ENCODE peak calls at places on chromosomes 11 and 22, in five cellular contexts. J, A, R, O and V are unnamed samples.

GRCh38 chr11:45411221-45411946 is 125.2 kb upstream of the SYT13 start:
- DNase-seq in O (no peak), J (no peak), R (no peak), A (no peak), V (no peak)

GRCh38 chr11:15801126-15801525 is 555.2 kb downstream of the SOX6 start:
- DNase-seq in O (no peak), A (no peak), R (no peak), J (no peak), V (no peak)

GRCh38 chr11:8826145-8826786 is 84.7 kb upstream of the AKIP1 start:
- DNase-seq in A (no peak), J (peak; percentile 4), O (no peak), R (no peak), V (no peak)

GRCh38 chr22:48278620-48279464 is 1516.4 kb downstream of the TBC1D22A start:
- DNase-seq in R (no peak), O (no peak), A (no peak), J (no peak), V (no peak)

GRCh38 chr11:73206751-73207280 is 11.3 kb upstream of the P2RY2 start:
- DNase-seq in O (no peak), J (no peak), R (no peak), A (no peak), V (no peak)

GRCh38 chr11:86499723-86500129 is 125.0 kb downstream of the CCDC81 start:
- DNase-seq in A (no peak), O (no peak), R (no peak), J (peak; percentile 48), V (no peak)

GRCh38 chr11:15034687-15035267 is 38.6 kb upstream of the CALCB start:
- DNase-seq in O (no peak), J (no peak), R (no peak), A (no peak), V (no peak)

GRCh38 chr11:61163714-61164609 is 2.7 kb upstream of the VPS37C start:
- DNase-seq in A (no peak), O (peak; percentile 50), R (no peak), J (no peak), V (no peak)

GRCh38 chr11:128341767-128342318 is 245.5 kb downstream of the ETS1 start:
- DNase-seq in O (no peak), J (no peak), R (no peak), A (no peak), V (no peak)

GRCh38 chr11:75714211-75714610 is 3.4 kb upstream of the MOGAT2 start:
- DNase-seq in O (no peak), J (no peak), R (no peak), A (no peak), V (no peak)

GRCh38 chr22:46061431-46062231 is 84.7 kb upstream of the WNT7B start:
- DNase-seq in O (no peak), R (no peak), J (peak; percentile 75), A (no peak), V (no peak)

GRCh38 chr11:9367551-9367950 is 16.9 kb upstream of the IPO7 start:
- DNase-seq in R (no peak), O (no peak), J (no peak), A (no peak), V (no peak)